ENCODE peak calls at places on chromosomes 3 and 15, in five cellular contexts. H is ELF-1; V is RPMI8226; K is GM03348; U is activated CD4-positive, alpha-beta T cell treated with anti-CD3 and anti-CD28 coated beads, Interleukin-2, amount 50 U/mL, for 48 hours. I is an unnamed sample.

GRCh38 chr15:94951538-94951937 is 720.2 kb downstream of the MCTP2 start:
- DNase-seq in H (no peak), V (no peak), K (no peak), U (no peak), I (no peak)

GRCh38 chr15:95086543-95087252 is 855.3 kb downstream of the MCTP2 start:
- DNase-seq in H (no peak), V (no peak), K (peak), U (no peak), I (peak)

GRCh38 chr3:49703443-49703927 is 14.1 kb downstream of the RNF123 start:
- DNase-seq in H (peak), V (peak), K (peak), U (peak), I (peak)

GRCh38 chr3:122067588-122068240 is 12.6 kb downstream of the CD86 start:
- DNase-seq in H (no peak), V (no peak), K (no peak), U (no peak), I (no peak)

GRCh38 chr3:176995946-176996345 is 201.3 kb downstream of the TBL1XR1 start:
- DNase-seq in H (no peak), V (no peak), K (no peak), U (no peak), I (no peak)

GRCh38 chr3:139839659-139840058 is 95.3 kb upstream of the CLSTN2 start:
- DNase-seq in H (no peak), V (no peak), K (no peak), U (no peak), I (no peak)

GRCh38 chr3:28595364-28595763 is 246.7 kb upstream of the AZI2 start:
- DNase-seq in H (no peak), V (no peak), K (no peak), U (no peak), I (no peak)

GRCh38 chr3:51371943-51372557 is 13.0 kb upstream of the MANF start:
- DNase-seq in H (peak), V (peak), K (peak), U (peak), I (peak)

GRCh38 chr15:64749999-64750657 is 25.3 kb downstream of the RBPMS2 start:
- DNase-seq in H (peak), V (no peak), K (peak), U (no peak), I (peak)

GRCh38 chr15:96213896-96214295 is 116.6 kb upstream of the NR2F2 start:
- DNase-seq in H (no peak), V (no peak), K (no peak), U (no peak), I (no peak)

GRCh38 chr15:101476756-101477155 is 12.8 kb downstream of the PCSK6 start:
- DNase-seq in H (no peak), V (no peak), K (no peak), U (no peak), I (no peak)

GRCh38 chr3:184336484-184337230 is 743 bp upstream of the FAM131A start:
- DNase-seq in H (peak), V (no peak), K (peak), U (no peak), I (peak)